ENCODE peak calls at places on chromosome 5, in four cellular contexts. T, D, J and G are unnamed samples.

GRCh38 chr5:120446068-120446492 is 18.0 kb upstream of the PRR16 start:
- DNase-seq in T (no peak), D (no peak), J (no peak), G (no peak)

GRCh38 chr5:72242796-72243475 is 77.1 kb downstream of the MRPS27 start:
- DNase-seq in T (no peak), D (no peak), J (no peak), G (no peak)

GRCh38 chr5:137575847-137576246 is 76.7 kb upstream of the SPOCK1 start:
- DNase-seq in T (no peak), D (no peak), J (no peak), G (no peak)

GRCh38 chr5:173395257-173395932 is 67.2 kb upstream of the STC2 start:
- DNase-seq in T (peak), D (peak), J (peak), G (no peak)

GRCh38 chr5:76958976-76959767 is 6.3 kb downstream of the CRHBP start:
- DNase-seq in T (no peak), D (no peak), J (peak), G (no peak)

GRCh38 chr5:11797132-11797531 is 107.1 kb downstream of the CTNND2 start:
- DNase-seq in T (no peak), D (no peak), J (no peak), G (no peak)

GRCh38 chr5:173963107-173963506 is 25.9 kb upstream of the C5orf47 start:
- DNase-seq in T (no peak), D (no peak), J (no peak), G (peak)

GRCh38 chr5:32330126-32330971 is 17.6 kb upstream of the MTMR12 start:
- DNase-seq in T (no peak), D (no peak), J (no peak), G (no peak)

GRCh38 chr5:150789943-150790611 is 11.5 kb downstream of the SMIM3 start:
- DNase-seq in T (peak), D (no peak), J (no peak), G (no peak)

GRCh38 chr5:174338204-174339010 is 292.9 kb downstream of the NSG2 start:
- DNase-seq in T (no peak), D (no peak), J (no peak), G (no peak)

GRCh38 chr5:119743927-119744326 is 114.6 kb downstream of the FAM170A start:
- DNase-seq in T (peak), D (peak), J (peak), G (peak)

GRCh38 chr5:123528878-123529277 is 16.9 kb downstream of the CSNK1G3 start:
- DNase-seq in T (no peak), D (no peak), J (no peak), G (no peak)

GRCh38 chr5:140182075-140182709 is 7.2 kb downstream of the CYSTM1 start:
- DNase-seq in T (no peak), D (no peak), J (no peak), G (no peak)

GRCh38 chr5:39584921-39585320 is 160.1 kb upstream of the DAB2 start:
- DNase-seq in T (no peak), D (no peak), J (no peak), G (no peak)

GRCh38 chr5:68460147-68460760 is 244.7 kb downstream of the PIK3R1 start:
- DNase-seq in T (peak), D (peak), J (peak), G (peak)

GRCh38 chr5:89128097-89128496 is 245.1 kb upstream of the MEF2C start:
- DNase-seq in T (no peak), D (no peak), J (peak), G (no peak)

GRCh38 chr5:93355691-93356090 is 225.3 kb downstream of the NR2F1-AS1 start:
- DNase-seq in T (no peak), D (no peak), J (no peak), G (no peak)

GRCh38 chr5:171422902-171423663 is 3.6 kb downstream of the FGF18 start:
- DNase-seq in T (no peak), D (no peak), J (no peak), G (no peak)

GRCh38 chr5:1655496-1656270 is 131.9 kb upstream of the LPCAT1 start:
- DNase-seq in T (no peak), D (no peak), J (no peak), G (no peak)

GRCh38 chr5:147483961-147484707 is 25.7 kb downstream of the DPYSL3 start:
- DNase-seq in T (no peak), D (no peak), J (no peak), G (no peak)

GRCh38 chr5:83227611-83228010 is 150.3 kb downstream of the XRCC4 start:
- DNase-seq in T (no peak), D (no peak), J (no peak), G (no peak)

GRCh38 chr5:175824621-175825020 is 46.8 kb upstream of the CPLX2 start:
- DNase-seq in T (no peak), D (no peak), J (no peak), G (no peak)

GRCh38 chr5:64166201-64166959 is 737 bp downstream of the RNF180 start:
- DNase-seq in T (no peak), D (no peak), J (no peak), G (no peak)

GRCh38 chr5:11851965-11852745 is 52.1 kb downstream of the CTNND2 start:
- DNase-seq in T (no peak), D (no peak), J (no peak), G (no peak)

GRCh38 chr5:120682851-120683250 is 218.8 kb downstream of the PRR16 start:
- DNase-seq in T (no peak), D (no peak), J (no peak), G (no peak)

GRCh38 chr5:133870661-133871060 is 97.8 kb downstream of the C5orf15 start:
- DNase-seq in T (no peak), D (no peak), J (no peak), G (no peak)

GRCh38 chr5:218457-219289 is 553 bp downstream of the SDHA start:
- DNase-seq in T (no peak), D (peak), J (peak), G (no peak)

GRCh38 chr5:172622091-172623046 is 18.7 kb upstream of the NEURL1B start:
- DNase-seq in T (no peak), D (no peak), J (no peak), G (no peak)

GRCh38 chr5:44565872-44566271 is 176.7 kb upstream of the FGF10 start:
- DNase-seq in T (no peak), D (no peak), J (no peak), G (no peak)

GRCh38 chr5:156148307-156148706 is 178.7 kb upstream of the SGCD start:
- DNase-seq in T (no peak), D (no peak), J (no peak), G (no peak)

GRCh38 chr5:39076757-39077475 is 2.7 kb upstream of the RICTOR start:
- DNase-seq in T (no peak), D (no peak), J (no peak), G (no peak)

GRCh38 chr5:107293551-107293950 is 377.2 kb downstream of the EFNA5 start:
- DNase-seq in T (no peak), D (no peak), J (no peak), G (no peak)

GRCh38 chr5:6829150-6829784 is 116.0 kb downstream of the TENT4A start:
- DNase-seq in T (no peak), D (no peak), J (no peak), G (no peak)

GRCh38 chr5:132758406-132758805 is 11.2 kb downstream of the CCNI2 start:
- DNase-seq in T (no peak), D (no peak), J (no peak), G (no peak)

GRCh38 chr5:133840168-133840567 is 128.3 kb downstream of the C5orf15 start:
- DNase-seq in T (no peak), D (no peak), J (no peak), G (no peak)

GRCh38 chr5:169178754-169179153 is 122.2 kb downstream of the SLIT3 start:
- DNase-seq in T (no peak), D (no peak), J (no peak), G (no peak)
- TF ChIP-seq TCF7L2 in T (no peak), D (no peak), J (no peak), G (no peak)

DNA sequence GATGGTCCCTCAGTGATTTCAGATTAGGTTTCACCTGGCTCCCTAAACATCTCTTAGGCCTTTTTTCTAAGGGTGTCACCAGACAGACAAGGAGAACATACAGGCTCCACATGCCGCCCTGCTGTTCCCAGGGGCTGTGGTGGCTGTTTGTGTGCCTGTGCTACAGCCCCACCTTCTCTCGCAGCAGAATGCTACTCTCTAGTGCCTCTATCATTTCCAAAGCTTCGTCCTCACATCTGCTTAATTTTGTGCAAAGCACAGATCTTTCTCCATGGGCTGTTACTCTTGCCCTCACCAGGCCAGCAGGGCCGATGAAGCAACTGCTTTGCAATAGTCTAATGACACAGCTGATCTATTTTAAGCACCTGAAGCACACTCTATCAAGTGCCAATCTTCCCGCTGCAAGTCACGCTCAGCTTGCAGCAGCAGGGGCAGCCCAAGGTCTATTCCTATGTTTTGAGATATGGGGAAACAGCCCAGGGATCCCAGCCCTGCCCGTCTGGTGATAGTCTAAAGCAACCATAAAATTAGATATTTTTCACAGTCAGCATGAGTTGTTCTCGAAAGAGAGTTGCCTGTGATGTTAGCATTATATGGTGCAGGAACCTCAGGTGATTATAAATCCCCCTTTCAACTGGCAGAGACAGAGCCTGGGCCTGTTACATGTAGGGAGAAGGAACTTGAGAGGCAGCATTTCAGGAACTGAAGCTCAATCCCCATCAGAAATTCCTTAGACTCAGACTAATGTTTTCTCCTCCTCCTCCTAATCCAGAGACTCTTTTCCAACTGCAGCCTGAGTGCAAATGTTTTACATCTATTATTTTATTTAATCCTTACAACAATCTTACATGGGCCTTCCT is 12.7 kb downstream of the ABLIM3 start:
- DNase-seq in T (no peak), D (peak), J (no peak), G (peak)
- TF ChIP-seq CTCF in T (no peak), D (no peak), J (no peak), G (no peak)

GRCh38 chr5:108650997-108651396 is 96.7 kb upstream of the FER start:
- DNase-seq in T (no peak), D (no peak), J (no peak), G (no peak)

GRCh38 chr5:108654042-108654441 is 93.7 kb upstream of the FER start:
- DNase-seq in T (no peak), D (no peak), J (no peak), G (no peak)

GRCh38 chr5:108659531-108659930 is 88.2 kb upstream of the FER start:
- DNase-seq in T (no peak), D (no peak), J (no peak), G (no peak)

GRCh38 chr5:108653201-108653600 is 94.5 kb upstream of the FER start:
- DNase-seq in T (no peak), D (no peak), J (no peak), G (no peak)

GRCh38 chr5:108655750-108656450 is 91.8 kb upstream of the FER start:
- DNase-seq in T (no peak), D (no peak), J (no peak), G (no peak)
- TF ChIP-seq TCF7L2 in T (no peak), D (no peak), J (no peak), G (no peak)

DNA sequence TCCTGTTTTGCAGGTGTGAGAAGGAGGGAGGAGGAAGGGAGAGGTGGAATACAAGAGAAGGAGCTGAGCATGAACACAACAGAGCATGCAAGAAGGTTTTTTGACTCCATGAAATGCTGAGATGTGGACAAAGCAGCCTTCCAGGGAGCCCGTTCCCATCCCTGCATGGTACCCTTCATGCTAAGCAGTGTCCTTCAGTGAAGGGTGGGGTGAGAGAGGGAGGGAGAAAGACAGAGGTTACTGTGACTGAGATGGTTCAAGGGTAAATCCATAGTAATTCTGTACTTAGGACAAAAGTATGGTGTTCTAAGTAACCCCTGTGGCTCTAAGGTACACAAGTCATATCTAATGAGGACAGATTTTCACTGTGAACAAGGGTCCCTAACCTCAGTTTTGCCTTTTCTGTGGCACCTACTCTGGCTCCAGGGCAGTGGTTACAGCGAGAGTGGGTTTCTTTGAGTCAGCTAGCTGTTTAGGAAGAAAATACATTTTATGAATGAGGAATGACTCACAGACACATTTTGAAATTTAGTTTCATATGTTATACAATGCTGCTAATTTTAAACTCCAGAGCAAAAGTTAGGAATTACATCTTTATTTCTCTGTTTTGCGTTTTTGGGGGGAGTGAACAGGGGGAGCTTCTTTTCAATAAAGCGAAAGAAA is 184.9 kb upstream of the SLC12A2 start:
- DNase-seq in T (no peak), D (no peak), J (no peak), G (no peak)
- TF ChIP-seq CTCF in T (no peak), D (no peak), J (no peak), G (no peak)

GRCh38 chr5:57853929-57854697 is 371.5 kb upstream of the ACTBL2 start:
- DNase-seq in T (no peak), D (no peak), J (no peak), G (no peak)
- TF ChIP-seq TCF7L2 in T (no peak), D (no peak), J (no peak), G (no peak)

DNA sequence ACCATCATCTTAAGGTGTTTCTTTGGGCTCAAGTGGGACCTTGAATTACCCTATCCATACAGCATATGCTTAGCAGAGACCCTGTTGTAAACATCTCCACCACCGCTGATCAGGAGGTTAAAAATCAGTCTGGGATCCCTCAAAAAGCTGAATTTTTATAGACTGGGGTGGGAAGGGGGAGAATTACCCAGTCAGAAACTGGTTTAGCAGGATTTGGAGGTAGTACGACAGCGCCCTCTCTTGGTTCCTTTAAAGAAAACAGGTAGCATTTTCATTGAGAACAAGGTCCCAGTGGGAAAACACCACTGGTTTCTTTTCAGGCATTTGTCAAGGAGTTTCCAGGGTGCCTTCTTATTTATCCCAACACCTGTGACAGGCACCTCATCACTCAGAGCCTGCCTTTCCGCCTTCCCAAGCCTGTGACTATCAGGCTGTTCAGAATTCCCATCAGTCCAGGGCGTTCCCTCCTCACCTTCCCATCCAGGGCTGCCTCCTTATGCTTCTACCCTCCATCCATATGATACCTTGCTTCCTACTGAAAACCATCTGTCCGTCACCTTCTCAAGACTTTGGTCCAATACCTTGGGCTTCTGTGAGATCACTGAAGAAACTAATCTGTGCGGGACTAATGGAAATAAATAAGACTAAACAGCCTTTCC is 203.8 kb upstream of the RAI14 start:
- DNase-seq in T (peak), D (no peak), J (no peak), G (no peak)
- TF ChIP-seq CTCF in T (peak), D (peak), J (peak), G (peak)

GRCh38 chr5:149575131-149575530 is 6.2 kb upstream of the ARHGEF37 start:
- DNase-seq in T (no peak), D (no peak), J (no peak), G (no peak)
- TF ChIP-seq TCF7L2 in T (no peak), D (no peak), J (no peak), G (no peak)

DNA sequence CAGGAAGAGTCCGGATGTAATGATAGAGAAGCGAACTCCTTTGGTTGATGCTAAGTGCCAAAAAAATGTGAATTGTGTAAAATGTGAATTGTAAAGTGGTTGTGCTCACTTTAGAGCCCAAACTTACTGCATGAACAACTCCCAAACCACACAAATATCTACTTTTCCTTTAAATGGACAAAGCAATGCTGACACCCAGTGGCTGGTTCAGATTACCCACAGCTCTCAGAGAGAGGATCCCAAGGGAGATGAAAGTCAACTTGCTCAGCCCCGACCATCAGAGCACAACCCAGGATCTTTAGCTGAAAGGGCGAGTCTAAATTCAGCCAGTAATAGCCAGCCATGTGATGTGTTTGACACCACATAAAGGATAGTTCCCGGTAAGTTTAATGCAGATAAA is 133.7 kb downstream of the NMUR2 start:
- DNase-seq in T (peak), D (peak), J (no peak), G (no peak)
- TF ChIP-seq CTCF in T (peak), D (peak), J (no peak), G (peak)

DNA sequence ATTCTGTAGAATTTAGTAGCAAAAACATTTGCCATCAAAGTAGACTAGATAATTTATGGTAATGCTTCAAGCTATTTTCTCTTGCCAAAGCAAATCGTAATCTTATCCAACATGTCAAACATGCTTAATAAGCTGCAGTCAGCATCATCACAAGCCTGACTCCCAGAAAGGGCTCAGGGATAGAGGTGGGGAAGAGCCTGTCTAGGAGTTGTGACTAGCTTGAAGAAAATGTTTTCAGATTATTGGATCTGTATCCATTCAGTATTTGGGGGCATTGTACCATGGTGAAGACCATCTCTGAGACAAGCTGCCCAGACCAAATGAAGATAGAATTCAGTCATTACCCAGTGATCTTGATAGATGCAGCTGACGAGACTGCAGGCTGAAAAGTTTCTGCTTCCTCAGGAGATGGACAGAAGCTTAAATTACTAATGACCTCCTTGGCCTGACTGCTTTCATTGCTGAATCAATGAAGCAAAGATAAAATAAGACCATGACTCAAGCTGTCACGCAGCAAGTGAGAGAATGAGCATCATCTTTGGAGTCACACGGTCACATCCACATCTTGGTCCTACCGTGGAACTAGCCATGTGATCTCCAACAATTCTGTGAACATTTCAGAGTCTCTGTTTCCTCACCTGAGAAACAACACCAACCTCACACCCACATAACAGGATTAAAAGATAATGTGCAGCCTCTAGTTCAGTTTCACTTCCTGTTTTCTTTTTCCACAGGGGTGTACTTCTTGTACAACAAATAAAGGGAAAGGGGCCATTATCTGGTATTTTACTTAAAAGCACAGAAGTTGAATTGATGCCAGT is 9.4 kb downstream of the ERAP2 start:
- DNase-seq in T (no peak), D (no peak), J (no peak), G (no peak)
- TF ChIP-seq TCF7L2 in T (no peak), D (no peak), J (no peak), G (no peak)